ENCODE peak calls at places on chromosomes 1 and 21, in six cellular contexts. K is endodermal cell; P is stimulated activated CD4-positive, alpha-beta T cell treated with anti-CD3 and anti-CD28 coated beads, Interleukin-12 subunit alpha, Interleukin-12 subunit beta, amount 100 ng/mL, for 24 hours; Q is right lobe of liver; M is CD4-positive, alpha-beta T cell; T is NCI-H187. E is an unnamed sample.

GRCh38 chr1:230392141-230392909 is 33.8 kb downstream of the PGBD5 start:
- DNase-seq in K (peak), P (no peak), Q (no peak), M (no peak), T (no peak), E (no peak)

GRCh38 chr21:41507521-41508414 is at the start of gene TMPRSS2:
- DNase-seq in K (peak), P (no peak), Q (peak), M (no peak), T (no peak), E (no peak)

GRCh38 chr1:98556521-98557158 is 104.9 kb upstream of the SNX7 start:
- DNase-seq in K (no peak), P (no peak), Q (no peak), M (no peak), T (no peak), E (no peak)

GRCh38 chr1:24900985-24901781 is 28.9 kb downstream of the RUNX3 start:
- DNase-seq in K (no peak), P (no peak), Q (peak), M (no peak), T (no peak), E (no peak)

GRCh38 chr1:119184972-119185371 is 44.5 kb upstream of the WARS2 start:
- DNase-seq in K (no peak), P (no peak), Q (no peak), M (no peak), T (no peak), E (no peak)

GRCh38 chr1:209160230-209160629 is 423.3 kb upstream of the CAMK1G start:
- DNase-seq in K (no peak), P (no peak), Q (no peak), M (no peak), T (no peak), E (no peak)

GRCh38 chr1:160078392-160079195 is 2.7 kb upstream of the KCNJ9 start:
- DNase-seq in K (peak), P (peak), Q (no peak), M (peak), T (peak), E (no peak)

GRCh38 chr1:176656257-176656995 is 193.5 kb downstream of the PAPPA2 start:
- DNase-seq in K (no peak), P (no peak), Q (no peak), M (no peak), T (no peak), E (no peak)

GRCh38 chr1:68506386-68506785 is 9.5 kb upstream of the DEPDC1 start:
- DNase-seq in K (no peak), P (no peak), Q (no peak), M (no peak), T (no peak), E (no peak)

GRCh38 chr21:34885636-34886553 is 163.2 kb downstream of the RUNX1 start:
- DNase-seq in K (peak), P (no peak), Q (peak), M (no peak), T (no peak), E (no peak)

GRCh38 chr1:33161061-33161681 is 20.7 kb downstream of the TRIM62 start:
- DNase-seq in K (no peak), P (no peak), Q (peak), M (no peak), T (no peak), E (no peak)

GRCh38 chr1:4121834-4122512 is 221.9 kb upstream of the C1orf174 start:
- DNase-seq in K (no peak), P (no peak), Q (no peak), M (no peak), T (no peak), E (no peak)

GRCh38 chr1:198771562-198772153 is 132.8 kb downstream of the PTPRC start:
- DNase-seq in K (no peak), P (no peak), Q (no peak), M (no peak), T (no peak), E (no peak)

GRCh38 chr1:85275701-85276289 is 637 bp downstream of the BCL10 start:
- DNase-seq in K (no peak), P (no peak), Q (no peak), M (no peak), T (no peak), E (no peak)